ENCODE peak calls at places on chromosomes 5 and 9, in seven cellular contexts. X is fibroblast of the aortic adventitia, M is foreskin fibroblast, P is left ventricle myocardium inferior, N is coronary artery, D is BE2C, Y is ascending aorta. J is an unnamed sample.
A peak's percentile ranks its signal among the peaks of the same experiment; 100 is the strongest.

GRCh38 chr9:14433841-14434511 is 120.0 kb upstream of the NFIB start:
- DNase-seq in X (peak; percentile 89), M (peak; percentile 36), P (no peak), N (no peak), D (peak; percentile 69), Y (no peak), J (no peak)

GRCh38 chr9:88583901-88584596 is 49.1 kb downstream of the NXNL2 start:
- DNase-seq in X (peak; percentile 98), M (peak; percentile 69), P (no peak), N (no peak), D (no peak), Y (no peak), J (peak; percentile 34)

GRCh38 chr5:141529002-141529401 is 40.1 kb downstream of the PCDHGC5 start:
- DNase-seq in X (peak; percentile 77), M (peak; percentile 75), P (peak; percentile 50), N (no peak), D (no peak), Y (no peak), J (no peak)

GRCh38 chr5:78627175-78627574 is 21.4 kb downstream of the LHFPL2 start:
- DNase-seq in X (peak; percentile 52), M (no peak), P (no peak), N (no peak), D (no peak), Y (no peak), J (no peak)

GRCh38 chr9:126166291-126166690 is 160.3 kb upstream of the MVB12B start:
- DNase-seq in X (no peak), M (no peak), P (no peak), N (no peak), D (no peak), Y (no peak), J (no peak)

GRCh38 chr9:7979591-7979990 is 180.0 kb upstream of the DMAC1 start:
- DNase-seq in X (no peak), M (no peak), P (no peak), N (no peak), D (no peak), Y (no peak), J (no peak)

GRCh38 chr5:168089201-168089887 is 202.1 kb upstream of the WWC1 start:
- DNase-seq in X (no peak), M (no peak), P (no peak), N (no peak), D (no peak), Y (no peak), J (no peak)

GRCh38 chr9:125759812-125760134 is 12.6 kb downstream of the PBX3 start:
- DNase-seq in X (peak; percentile 38), M (no peak), P (no peak), N (no peak), D (no peak), Y (no peak), J (no peak)

GRCh38 chr5:141814064-141814982 is 63.9 kb downstream of the PCDH1 start:
- DNase-seq in X (peak; percentile 17), M (no peak), P (peak; percentile 55), N (no peak), D (peak; percentile 87), Y (no peak), J (no peak)

GRCh38 chr5:116375926-116376325 is 198.7 kb downstream of the SEMA6A start:
- DNase-seq in X (no peak), M (no peak), P (no peak), N (no peak), D (no peak), Y (no peak), J (no peak)

GRCh38 chr5:135392256-135392655 is 6.8 kb downstream of the MACROH2A1 start:
- DNase-seq in X (peak; percentile 60), M (peak; percentile 76), P (no peak), N (no peak), D (no peak), Y (no peak), J (peak; percentile 83)

GRCh38 chr9:18970393-18970792 is 62.6 kb downstream of the SAXO1 start:
- DNase-seq in X (no peak), M (no peak), P (no peak), N (no peak), D (no peak), Y (no peak), J (no peak)

GRCh38 chr5:133754575-133755169 is 142.3 kb upstream of the FSTL4 start:
- DNase-seq in X (peak; percentile 41), M (peak; percentile 6), P (no peak), N (peak; percentile 17), D (peak; percentile 47), Y (no peak), J (no peak)

GRCh38 chr5:137728048-137728447 is 7.8 kb downstream of the KLHL3 start:
- DNase-seq in X (no peak), M (no peak), P (no peak), N (no peak), D (no peak), Y (no peak), J (no peak)
- TF ChIP-seq CTCF in X (no peak), M (no peak), P (peak; percentile 16), N (no peak), D (peak; percentile 3), Y (no peak), J (peak; percentile 3)

GRCh38 chr9:136051568-136052432 is 43.3 kb downstream of the NACC2 start:
- DNase-seq in X (peak; percentile 92), M (peak; percentile 91), P (peak; percentile 56), N (peak; percentile 76), D (peak; percentile 51), Y (no peak), J (peak; percentile 58)
- H3K4me3 ChIP-seq in X (peak overlapping the region; percentile 59), M (peak overlapping the region; percentile 48), P (peak overlapping the region; percentile 69), N (peak overlapping the region; percentile 81), D (peak overlapping the region; percentile 65), Y (peak overlapping the region; percentile 65), J (peak overlapping the region; percentile 41)

GRCh38 chr5:150395690-150395979 is 17.1 kb downstream of the CD74 start:
- DNase-seq in X (no peak), M (no peak), P (no peak), N (no peak), D (no peak), Y (no peak), J (no peak)

GRCh38 chr5:150396247-150396646 is 16.5 kb downstream of the CD74 start:
- DNase-seq in X (no peak), M (no peak), P (no peak), N (no peak), D (no peak), Y (no peak), J (no peak)

GRCh38 chr5:150394103-150394502 is 18.6 kb downstream of the CD74 start:
- DNase-seq in X (no peak), M (no peak), P (no peak), N (no peak), D (no peak), Y (no peak), J (no peak)

GRCh38 chr5:150392680-150393079 is 20.0 kb downstream of the CD74 start:
- DNase-seq in X (no peak), M (no peak), P (no peak), N (no peak), D (no peak), Y (no peak), J (no peak)

GRCh38 chr5:150394912-150395689 is 17.6 kb downstream of the CD74 start:
- DNase-seq in X (no peak), M (no peak), P (no peak), N (no peak), D (no peak), Y (no peak), J (no peak)
- TF ChIP-seq CTCF in X (no peak), M (no peak), P (peak; percentile 10), N (no peak), D (no peak), Y (no peak), J (no peak)

GRCh38 chr5:173325091-173325698 is 3.0 kb downstream of the STC2 start:
- DNase-seq in X (no peak), M (no peak), P (no peak), N (no peak), D (no peak), Y (no peak), J (no peak)
- H3K4me3 ChIP-seq in X (peak overlapping the region; percentile 90), M (peak overlapping the region; percentile 79), P (peak overlapping the region; percentile 40), N (no peak overlapping the region), D (peak overlapping the region; percentile 76), Y (no peak overlapping the region), J (peak overlapping the region; percentile 91)

GRCh38 chr5:171770153-171770552 is 15.5 kb upstream of the SMIM23 start:
- DNase-seq in X (no peak), M (no peak), P (no peak), N (no peak), D (no peak), Y (no peak), J (no peak)
- TF ChIP-seq CTCF in X (no peak), M (no peak), P (no peak), N (no peak), D (no peak), Y (no peak), J (no peak)

J was measured in AG09309.